ENCODE peak calls at places on chromosomes 2 and 18, in six cellular contexts. One of them, this sample, is unnamed.

GRCh38 chr2:62231541-62231940 is 35.6 kb downstream of the B3GNT2 start:
- DNase-seq in thoracic aorta: no peak
- DNase-seq in neural crest cell: no peak
- DNase-seq in stomach: no peak
- DNase-seq in psoas muscle: no peak
- DNase-seq in fibroblast of pulmonary artery: no peak
- DNase-seq in this sample: no peak

GRCh38 chr18:69996417-69996816 is 48.7 kb upstream of the CD226 start:
- DNase-seq in thoracic aorta: no peak
- DNase-seq in neural crest cell: no peak
- DNase-seq in stomach: no peak
- DNase-seq in psoas muscle: no peak
- DNase-seq in fibroblast of pulmonary artery: no peak
- DNase-seq in this sample: no peak

GRCh38 chr2:218893349-218894167 is 12.9 kb downstream of the WNT10A start:
- DNase-seq in thoracic aorta: no peak
- DNase-seq in neural crest cell: no peak
- DNase-seq in stomach: no peak
- DNase-seq in psoas muscle: no peak
- DNase-seq in fibroblast of pulmonary artery: no peak
- DNase-seq in this sample: no peak

GRCh38 chr2:237202288-237203030 is 116.8 kb downstream of the COPS8 start:
- DNase-seq in thoracic aorta: no peak
- DNase-seq in neural crest cell: no peak
- DNase-seq in stomach: peak; percentile 8
- DNase-seq in psoas muscle: no peak
- DNase-seq in fibroblast of pulmonary artery: no peak
- DNase-seq in this sample: no peak

GRCh38 chr2:232444409-232445148 is 11.4 kb upstream of the ALPI start:
- DNase-seq in thoracic aorta: no peak
- DNase-seq in neural crest cell: peak; percentile 65
- DNase-seq in stomach: peak; percentile 57
- DNase-seq in psoas muscle: peak; percentile 68
- DNase-seq in fibroblast of pulmonary artery: peak; percentile 65
- DNase-seq in this sample: peak; percentile 78

GRCh38 chr2:20213651-20214565 is 11.0 kb downstream of the SDC1 start:
- DNase-seq in thoracic aorta: no peak
- DNase-seq in neural crest cell: no peak
- DNase-seq in stomach: no peak
- DNase-seq in psoas muscle: no peak
- DNase-seq in fibroblast of pulmonary artery: peak; percentile 56
- DNase-seq in this sample: no peak

GRCh38 chr2:3557588-3558204 is 437 bp downstream of the RNASEH1 start:
- DNase-seq in thoracic aorta: no peak
- DNase-seq in neural crest cell: no peak
- DNase-seq in stomach: no peak
- DNase-seq in psoas muscle: no peak
- DNase-seq in fibroblast of pulmonary artery: no peak
- DNase-seq in this sample: no peak

GRCh38 chr2:24201496-24201895 is 26.6 kb downstream of the FAM228A start:
- DNase-seq in thoracic aorta: no peak
- DNase-seq in neural crest cell: no peak
- DNase-seq in stomach: no peak
- DNase-seq in psoas muscle: no peak
- DNase-seq in fibroblast of pulmonary artery: no peak
- DNase-seq in this sample: no peak

GRCh38 chr2:101356486-101356885 is 30.8 kb downstream of the CREG2 start:
- DNase-seq in thoracic aorta: no peak
- DNase-seq in neural crest cell: no peak
- DNase-seq in stomach: no peak
- DNase-seq in psoas muscle: no peak
- DNase-seq in fibroblast of pulmonary artery: peak; percentile 41
- DNase-seq in this sample: peak; percentile 39

GRCh38 chr2:121285077-121285449 is at the start of gene TFCP2L1:
- DNase-seq in thoracic aorta: no peak
- DNase-seq in neural crest cell: no peak
- DNase-seq in stomach: peak; percentile 83
- DNase-seq in psoas muscle: no peak
- DNase-seq in fibroblast of pulmonary artery: no peak
- DNase-seq in this sample: peak; percentile 7

GRCh38 chr18:35747894-35748472 is 166.4 kb downstream of the GALNT1 start:
- DNase-seq in thoracic aorta: no peak
- DNase-seq in neural crest cell: no peak
- DNase-seq in stomach: no peak
- DNase-seq in psoas muscle: no peak
- DNase-seq in fibroblast of pulmonary artery: no peak
- DNase-seq in this sample: no peak

GRCh38 chr2:184041077-184041476 is 557.3 kb upstream of the ZNF804A start:
- DNase-seq in thoracic aorta: no peak
- DNase-seq in neural crest cell: no peak
- DNase-seq in stomach: no peak
- DNase-seq in psoas muscle: no peak
- DNase-seq in fibroblast of pulmonary artery: peak; percentile 28
- DNase-seq in this sample: peak; percentile 44

GRCh38 chr2:74935883-74936483 is 22.5 kb upstream of the POLE4 start:
- DNase-seq in thoracic aorta: no peak
- DNase-seq in neural crest cell: no peak
- DNase-seq in stomach: no peak
- DNase-seq in psoas muscle: no peak
- DNase-seq in fibroblast of pulmonary artery: no peak
- DNase-seq in this sample: no peak

GRCh38 chr2:23651187-23651983 is 266.4 kb downstream of the KLHL29 start:
- DNase-seq in thoracic aorta: no peak
- DNase-seq in neural crest cell: no peak
- DNase-seq in stomach: no peak
- DNase-seq in psoas muscle: no peak
- DNase-seq in fibroblast of pulmonary artery: peak; percentile 78
- DNase-seq in this sample: peak; percentile 88

GRCh38 chr18:45723921-45724320 is at the start of gene SLC14A1:
- DNase-seq in thoracic aorta: no peak
- DNase-seq in neural crest cell: no peak
- DNase-seq in stomach: no peak
- DNase-seq in psoas muscle: no peak
- DNase-seq in fibroblast of pulmonary artery: no peak
- DNase-seq in this sample: no peak

GRCh38 chr2:149033716-149034115 is 4.8 kb upstream of the LYPD6B start:
- DNase-seq in thoracic aorta: no peak
- DNase-seq in neural crest cell: no peak
- DNase-seq in stomach: peak; percentile 63
- DNase-seq in psoas muscle: no peak
- DNase-seq in fibroblast of pulmonary artery: no peak
- DNase-seq in this sample: no peak

GRCh38 chr2:108854484-108854883 is 67.9 kb downstream of the CCDC138 start:
- DNase-seq in thoracic aorta: no peak
- DNase-seq in neural crest cell: no peak
- DNase-seq in stomach: no peak
- DNase-seq in psoas muscle: no peak
- DNase-seq in fibroblast of pulmonary artery: no peak
- DNase-seq in this sample: no peak

GRCh38 chr2:108858894-108859293 is 72.3 kb downstream of the CCDC138 start:
- DNase-seq in thoracic aorta: no peak
- DNase-seq in neural crest cell: no peak
- DNase-seq in stomach: no peak
- DNase-seq in psoas muscle: no peak
- DNase-seq in fibroblast of pulmonary artery: peak; percentile 7
- DNase-seq in this sample: peak; percentile 50

GRCh38 chr2:108853421-108853820 is 66.8 kb downstream of the CCDC138 start:
- DNase-seq in thoracic aorta: no peak
- DNase-seq in neural crest cell: no peak
- DNase-seq in stomach: no peak
- DNase-seq in psoas muscle: no peak
- DNase-seq in fibroblast of pulmonary artery: peak; percentile 12
- DNase-seq in this sample: peak; percentile 87

GRCh38 chr2:108852375-108852774 is 65.8 kb downstream of the CCDC138 start:
- DNase-seq in thoracic aorta: no peak
- DNase-seq in neural crest cell: no peak
- DNase-seq in stomach: no peak
- DNase-seq in psoas muscle: no peak
- DNase-seq in fibroblast of pulmonary artery: no peak
- DNase-seq in this sample: no peak

GRCh38 chr2:108855194-108855593 is 68.6 kb downstream of the CCDC138 start:
- DNase-seq in thoracic aorta: no peak
- DNase-seq in neural crest cell: no peak
- DNase-seq in stomach: no peak
- DNase-seq in psoas muscle: no peak
- DNase-seq in fibroblast of pulmonary artery: peak; percentile 18
- DNase-seq in this sample: peak; percentile 38
- TF ChIP-seq CTCF in thoracic aorta: no peak
- TF ChIP-seq CTCF in neural crest cell: peak; percentile 56
- TF ChIP-seq CTCF in stomach: no peak
- TF ChIP-seq CTCF in psoas muscle: peak; percentile 13
- TF ChIP-seq CTCF in fibroblast of pulmonary artery: peak; percentile 16
- TF ChIP-seq CTCF in this sample: peak; percentile 23

GRCh38 chr18:23058746-23059440 is 76.4 kb upstream of the CABLES1 start:
- DNase-seq in thoracic aorta: no peak
- DNase-seq in neural crest cell: no peak
- DNase-seq in stomach: no peak
- DNase-seq in psoas muscle: no peak
- DNase-seq in fibroblast of pulmonary artery: no peak
- DNase-seq in this sample: no peak
- TF ChIP-seq CTCF in thoracic aorta: no peak
- TF ChIP-seq CTCF in neural crest cell: no peak
- TF ChIP-seq CTCF in stomach: no peak
- TF ChIP-seq CTCF in psoas muscle: no peak
- TF ChIP-seq CTCF in fibroblast of pulmonary artery: no peak
- TF ChIP-seq CTCF in this sample: no peak

DNA sequence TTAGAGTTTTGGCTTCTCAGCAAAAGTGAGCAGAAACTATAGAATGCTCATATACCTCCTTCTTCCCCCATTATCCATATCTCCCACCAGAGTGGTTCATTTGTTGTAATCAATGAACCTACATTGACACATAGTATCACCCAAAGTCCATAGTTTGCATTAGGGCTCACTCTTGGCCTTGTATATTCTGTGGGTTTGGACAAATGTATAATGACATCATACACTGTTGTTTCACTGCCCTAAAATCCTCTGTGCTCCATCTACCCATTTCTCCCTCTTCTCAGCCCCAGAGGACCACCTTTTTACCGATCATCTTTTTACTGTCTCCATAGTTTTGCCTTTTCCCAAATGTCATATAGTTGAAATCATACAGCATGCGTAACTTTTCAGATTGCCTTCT is 24.1 kb downstream of the ZFP36L2 start:
- DNase-seq in thoracic aorta: no peak
- DNase-seq in neural crest cell: no peak
- DNase-seq in stomach: no peak
- DNase-seq in psoas muscle: no peak
- DNase-seq in fibroblast of pulmonary artery: no peak
- DNase-seq in this sample: no peak
- TF ChIP-seq CTCF in thoracic aorta: no peak
- TF ChIP-seq CTCF in neural crest cell: no peak
- TF ChIP-seq CTCF in stomach: no peak
- TF ChIP-seq CTCF in psoas muscle: no peak
- TF ChIP-seq CTCF in fibroblast of pulmonary artery: no peak
- TF ChIP-seq CTCF in this sample: no peak

DNA sequence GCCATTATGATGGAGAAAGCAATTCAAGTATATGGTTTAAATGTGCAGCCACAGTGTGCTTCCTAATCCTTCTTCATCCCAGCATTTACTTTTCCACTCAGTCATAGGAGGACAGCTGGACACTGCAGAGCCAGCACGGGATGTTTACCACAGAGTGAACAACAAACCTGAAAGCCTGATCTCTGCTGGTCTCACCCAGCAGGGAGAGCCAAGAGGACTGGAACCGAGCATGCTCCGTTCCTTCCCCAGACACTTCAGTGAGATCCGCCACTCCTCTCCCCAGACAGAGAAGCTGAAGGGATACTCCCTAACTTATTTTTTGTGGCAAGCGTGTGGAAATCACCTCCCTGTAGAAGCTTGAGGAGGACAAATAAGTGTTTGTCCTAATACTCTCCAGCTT is 23.2 kb upstream of the GORASP2 start:
- DNase-seq in thoracic aorta: no peak
- DNase-seq in neural crest cell: no peak
- DNase-seq in stomach: no peak
- DNase-seq in psoas muscle: no peak
- DNase-seq in fibroblast of pulmonary artery: no peak
- DNase-seq in this sample: no peak
- TF ChIP-seq CTCF in thoracic aorta: no peak
- TF ChIP-seq CTCF in neural crest cell: no peak
- TF ChIP-seq CTCF in stomach: no peak
- TF ChIP-seq CTCF in psoas muscle: no peak
- TF ChIP-seq CTCF in fibroblast of pulmonary artery: no peak
- TF ChIP-seq CTCF in this sample: no peak

GRCh38 chr2:181574321-181574720 is 82.6 kb downstream of the CERKL start:
- DNase-seq in thoracic aorta: no peak
- DNase-seq in neural crest cell: peak; percentile 5
- DNase-seq in stomach: no peak
- DNase-seq in psoas muscle: no peak
- DNase-seq in fibroblast of pulmonary artery: no peak
- DNase-seq in this sample: no peak

GRCh38 chr2:181575650-181576025 is 81.3 kb downstream of the CERKL start:
- DNase-seq in thoracic aorta: no peak
- DNase-seq in neural crest cell: no peak
- DNase-seq in stomach: no peak
- DNase-seq in psoas muscle: no peak
- DNase-seq in fibroblast of pulmonary artery: no peak
- DNase-seq in this sample: no peak

GRCh38 chr2:181575024-181575649 is 81.8 kb downstream of the CERKL start:
- DNase-seq in thoracic aorta: no peak
- DNase-seq in neural crest cell: no peak
- DNase-seq in stomach: no peak
- DNase-seq in psoas muscle: no peak
- DNase-seq in fibroblast of pulmonary artery: no peak
- DNase-seq in this sample: no peak

GRCh38 chr2:181570833-181571661 is 85.9 kb downstream of the CERKL start:
- DNase-seq in thoracic aorta: no peak
- DNase-seq in neural crest cell: no peak
- DNase-seq in stomach: no peak
- DNase-seq in psoas muscle: no peak
- DNase-seq in fibroblast of pulmonary artery: peak; percentile 21
- DNase-seq in this sample: peak; percentile 25

GRCh38 chr2:181573140-181573736 is 83.7 kb downstream of the CERKL start:
- DNase-seq in thoracic aorta: no peak
- DNase-seq in neural crest cell: no peak
- DNase-seq in stomach: no peak
- DNase-seq in psoas muscle: no peak
- DNase-seq in fibroblast of pulmonary artery: peak; percentile 58
- DNase-seq in this sample: peak; percentile 66
- TF ChIP-seq CTCF in thoracic aorta: no peak
- TF ChIP-seq CTCF in neural crest cell: peak; percentile 73
- TF ChIP-seq CTCF in stomach: no peak
- TF ChIP-seq CTCF in psoas muscle: peak; percentile 14
- TF ChIP-seq CTCF in fibroblast of pulmonary artery: peak; percentile 60
- TF ChIP-seq CTCF in this sample: peak; percentile 58

GRCh38 chr2:13522096-13522495 is 805.4 kb downstream of the TRIB2 start:
- DNase-seq in thoracic aorta: no peak
- DNase-seq in neural crest cell: no peak
- DNase-seq in stomach: no peak
- DNase-seq in psoas muscle: no peak
- DNase-seq in fibroblast of pulmonary artery: no peak
- DNase-seq in this sample: no peak

GRCh38 chr2:13524492-13524891 is 807.8 kb downstream of the TRIB2 start:
- DNase-seq in thoracic aorta: no peak
- DNase-seq in neural crest cell: no peak
- DNase-seq in stomach: no peak
- DNase-seq in psoas muscle: no peak
- DNase-seq in fibroblast of pulmonary artery: no peak
- DNase-seq in this sample: no peak

GRCh38 chr2:13522917-13523821 is 806.4 kb downstream of the TRIB2 start:
- DNase-seq in thoracic aorta: no peak
- DNase-seq in neural crest cell: no peak
- DNase-seq in stomach: peak; percentile 82
- DNase-seq in psoas muscle: peak; percentile 51
- DNase-seq in fibroblast of pulmonary artery: no peak
- DNase-seq in this sample: peak; percentile 1
- TF ChIP-seq CTCF in thoracic aorta: no peak
- TF ChIP-seq CTCF in neural crest cell: peak; percentile 28
- TF ChIP-seq CTCF in stomach: peak; percentile 21
- TF ChIP-seq CTCF in psoas muscle: peak; percentile 16
- TF ChIP-seq CTCF in fibroblast of pulmonary artery: no peak
- TF ChIP-seq CTCF in this sample: no peak